ENCODE peak calls at places on chromosomes 3 and 15, in eight cellular contexts. W is right cardiac atrium, B is ELR, T is GM03348, M is A549, K is RWPE1, X is T-helper 1 cell, Q is pancreas. N is an unnamed sample.

GRCh38 chr15:97761124-97761523 is 199.4 kb upstream of the ARRDC4 start:
- DNase-seq in W (no peak), Q (no peak), B (no peak), X (no peak), T (no peak), K (peak), M (no peak), N (no peak)

GRCh38 chr15:68330461-68330860 is 52.9 kb downstream of the FEM1B start:
- DNase-seq in X (no peak), T (no peak), K (no peak), W (no peak), B (no peak), M (no peak), Q (no peak), N (no peak)

GRCh38 chr15:43134157-43134637 is 811 bp downstream of the TMEM62 start:
- DNase-seq in K (peak), B (no peak), M (no peak), Q (no peak), W (no peak), X (no peak), T (no peak), N (no peak)

GRCh38 chr3:1693145-1693544 is 405.5 kb upstream of the CNTN4 start:
- DNase-seq in K (no peak), B (no peak), W (no peak), X (no peak), M (no peak), Q (no peak), T (no peak), N (no peak)

GRCh38 chr3:52225452-52226228 is at the start of gene TLR9:
- DNase-seq in M (no peak), W (no peak), T (no peak), Q (peak), K (no peak), X (no peak), B (no peak), N (no peak)

GRCh38 chr15:40103124-40103858 is 5.4 kb downstream of the BMF start:
- DNase-seq in Q (peak), W (peak), B (peak), X (no peak), K (peak), T (peak), M (no peak), N (peak)

GRCh38 chr3:87167634-87168456 is 59.3 kb upstream of the CHMP2B start:
- DNase-seq in W (no peak), B (peak), M (peak), T (peak), X (peak), K (peak), Q (no peak), N (peak)

GRCh38 chr3:178120367-178120766 is 415.9 kb upstream of the KCNMB2 start:
- DNase-seq in B (no peak), M (no peak), X (no peak), Q (no peak), K (no peak), T (no peak), W (no peak), N (no peak)

GRCh38 chr15:94395626-94396025 is 164.3 kb downstream of the MCTP2 start:
- DNase-seq in T (no peak), W (no peak), M (no peak), B (no peak), Q (no peak), K (no peak), X (no peak), N (no peak)

GRCh38 chr15:71807691-71808091 is 2.7 kb upstream of the NR2E3 start:
- DNase-seq in B (no peak), T (peak), K (no peak), X (no peak), M (no peak), W (no peak), Q (no peak), N (no peak)

GRCh38 chr3:27195059-27195458 is 174.1 kb downstream of the NEK10 start:
- DNase-seq in T (no peak), Q (no peak), B (peak), M (no peak), X (no peak), K (no peak), W (no peak), N (peak)

GRCh38 chr3:82790307-82791097 is 1029.1 kb upstream of the GBE1 start:
- DNase-seq in W (no peak), B (no peak), K (no peak), Q (no peak), X (no peak), T (no peak), M (no peak), N (no peak)

GRCh38 chr3:140859592-140860336 is 81.9 kb upstream of the SLC25A36 start:
- DNase-seq in M (no peak), B (no peak), Q (no peak), K (no peak), X (no peak), T (no peak), W (no peak), N (no peak)

GRCh38 chr15:44489464-44489863 is 47.5 kb upstream of the EIF3J start:
- DNase-seq in Q (no peak), B (peak), T (peak), W (no peak), X (no peak), K (peak), M (peak), N (peak)

GRCh38 chr3:42703695-42704025 is 1.1 kb upstream of the HHATL start:
- DNase-seq in X (no peak), B (no peak), K (no peak), Q (no peak), M (no peak), W (no peak), T (no peak), N (no peak)

N was measured in foreskin melanocyte.